ENCODE peak calls at places on chromosomes 16 and 17, in seven cellular contexts. U is AG09309, M is IMR-90, F is stomach, Z is heart left ventricle, I is A549, X is endothelial cell of umbilical vein. L is an unnamed sample.

GRCh38 chr17:44121206-44121605 is 2.2 kb downstream of the HDAC5 start:
- DNase-seq in U (no peak), M (no peak), F (no peak), Z (no peak), I (no peak), X (no peak), L (no peak)

GRCh38 chr16:13453938-13454553 is 465.9 kb upstream of the ERCC4 start:
- DNase-seq in U (no peak), M (no peak), F (peak; percentile 33), Z (no peak), I (peak; percentile 16), X (no peak), L (no peak)

GRCh38 chr16:67336111-67336510 is 9.5 kb downstream of the LRRC36 start:
- DNase-seq in U (no peak), M (no peak), F (no peak), Z (no peak), I (peak; percentile 42), X (no peak), L (no peak)

GRCh38 chr17:28741358-28742349 is 2.2 kb upstream of the TRAF4 start:
- DNase-seq in U (no peak), M (no peak), F (no peak), Z (no peak), I (no peak), X (no peak), L (no peak)

GRCh38 chr17:50129303-50129945 is 536 bp downstream of the SAMD14 start:
- DNase-seq in U (no peak), M (peak; percentile 57), F (no peak), Z (no peak), I (peak; percentile 66), X (no peak), L (no peak)

GRCh38 chr17:45147581-45148182 is 593 bp upstream of the HEXIM1 start:
- DNase-seq in U (peak; percentile 93), M (peak; percentile 97), F (peak; percentile 74), Z (peak; percentile 84), I (peak; percentile 99), X (peak; percentile 90), L (peak; percentile 92)

GRCh38 chr17:60106377-60107059 is 27.8 kb upstream of the HEATR6 start:
- DNase-seq in U (no peak), M (peak; percentile 85), F (no peak), Z (no peak), I (no peak), X (no peak), L (no peak)

GRCh38 chr17:65627892-65628622 is 66.6 kb upstream of the AXIN2 start:
- DNase-seq in U (peak; percentile 29), M (peak; percentile 92), F (peak; percentile 67), Z (no peak), I (peak; percentile 88), X (no peak), L (no peak)

GRCh38 chr17:48908853-48909394 is 717 bp downstream of the UBE2Z start:
- DNase-seq in U (peak; percentile 24), M (peak; percentile 85), F (peak; percentile 75), Z (peak; percentile 83), I (peak; percentile 90), X (peak; percentile 89), L (no peak)

GRCh38 chr16:22122239-22122638 is 29.9 kb downstream of the VWA3A start:
- DNase-seq in U (no peak), M (no peak), F (no peak), Z (no peak), I (no peak), X (no peak), L (no peak)

GRCh38 chr16:11034005-11034404 is 89.6 kb downstream of the CLEC16A start:
- DNase-seq in U (peak; percentile 77), M (peak; percentile 92), F (no peak), Z (no peak), I (no peak), X (no peak), L (no peak)

GRCh38 chr17:76727745-76728456 is 1.3 kb downstream of the METTL23 start:
- DNase-seq in U (no peak), M (no peak), F (no peak), Z (no peak), I (no peak), X (peak; percentile 25), L (no peak)

GRCh38 chr16:64952177-64952576 is 169.7 kb downstream of the CDH11 start:
- DNase-seq in U (peak; percentile 70), M (peak; percentile 97), F (no peak), Z (no peak), I (peak; percentile 64), X (peak; percentile 58), L (peak; percentile 77)

GRCh38 chr17:42617956-42618431 is 8.5 kb downstream of the TUBG1 start:
- DNase-seq in U (no peak), M (no peak), F (no peak), Z (no peak), I (no peak), X (no peak), L (no peak)

GRCh38 chr16:11089504-11090124 is 145.2 kb downstream of the CLEC16A start:
- DNase-seq in U (no peak), M (peak; percentile 99), F (peak; percentile 40), Z (no peak), I (no peak), X (no peak), L (no peak)

GRCh38 chr17:61926831-61927210 is 961 bp downstream of the INTS2 start:
- DNase-seq in U (no peak), M (peak; percentile 61), F (no peak), Z (no peak), I (no peak), X (no peak), L (no peak)

GRCh38 chr16:66357523-66357928 is 9.0 kb upstream of the CDH5 start:
- DNase-seq in U (peak; percentile 57), M (peak; percentile 83), F (peak; percentile 43), Z (peak; percentile 72), I (peak; percentile 84), X (peak; percentile 93), L (peak; percentile 47)

GRCh38 chr17:42796066-42796758 is 2.3 kb downstream of the COA3 start:
- DNase-seq in U (no peak), M (no peak), F (no peak), Z (no peak), I (no peak), X (no peak), L (no peak)

GRCh38 chr17:47315451-47316266 is 8.1 kb upstream of the EFCAB13 start:
- DNase-seq in U (no peak), M (peak; percentile 99), F (no peak), Z (peak; percentile 37), I (peak; percentile 78), X (peak; percentile 89), L (peak; percentile 89)

GRCh38 chr16:81378049-81378448 is 63.3 kb downstream of the GAN start:
- DNase-seq in U (no peak), M (no peak), F (no peak), Z (no peak), I (no peak), X (no peak), L (no peak)

GRCh38 chr16:287298-287811 is 4.4 kb downstream of the PDIA2 start:
- DNase-seq in U (no peak), M (no peak), F (peak; percentile 60), Z (no peak), I (peak; percentile 42), X (no peak), L (no peak)

GRCh38 chr16:79298476-79299153 is 301.9 kb downstream of the MAF start:
- DNase-seq in U (no peak), M (no peak), F (no peak), Z (no peak), I (no peak), X (no peak), L (no peak)

GRCh38 chr16:89334461-89334860 is 117.0 kb downstream of the ZNF778 start:
- DNase-seq in U (no peak), M (no peak), F (no peak), Z (no peak), I (no peak), X (no peak), L (no peak)

GRCh38 chr16:89334050-89334449 is 116.5 kb downstream of the ZNF778 start:
- DNase-seq in U (no peak), M (no peak), F (no peak), Z (no peak), I (no peak), X (no peak), L (no peak)

GRCh38 chr16:89332248-89333245 is 115.0 kb downstream of the ZNF778 start:
- DNase-seq in U (no peak), M (no peak), F (no peak), Z (no peak), I (no peak), X (no peak), L (no peak)

GRCh38 chr16:89335803-89336485 is 118.4 kb downstream of the ZNF778 start:
- DNase-seq in U (no peak), M (no peak), F (no peak), Z (no peak), I (no peak), X (no peak), L (no peak)

GRCh38 chr16:89334988-89335802 is 117.7 kb downstream of the ZNF778 start:
- DNase-seq in U (no peak), M (no peak), F (no peak), Z (no peak), I (no peak), X (no peak), L (no peak)
- TF ChIP-seq CTCF in U (no peak), M (no peak), F (no peak), Z (peak; percentile 18), I (no peak), X (peak; percentile 28), L (peak; percentile 7)

GRCh38 chr17:15958484-15958854 is 13.5 kb downstream of the ADORA2B start:
- DNase-seq in U (no peak), M (no peak), F (no peak), Z (no peak), I (no peak), X (no peak), L (no peak)
- H3K4me3 ChIP-seq in U (no peak overlapping the region), M (no peak overlapping the region), F (no peak overlapping the region), Z (no peak overlapping the region), I (no peak overlapping the region), X (no peak overlapping the region), L (no peak overlapping the region)

GRCh38 chr17:57085448-57086068 is 512 bp downstream of the AKAP1 start:
- DNase-seq in U (no peak), M (peak; percentile 23), F (peak; percentile 80), Z (peak; percentile 68), I (peak; percentile 61), X (peak; percentile 54), L (no peak)
- TF ChIP-seq CTCF in U (peak; percentile 21), M (peak; percentile 32), F (no peak), Z (no peak), I (peak; percentile 27), X (no peak), L (peak; percentile 59)

GRCh38 chr17:73257516-73257915 is 4.2 kb downstream of the CPSF4L start:
- DNase-seq in U (no peak), M (no peak), F (no peak), Z (no peak), I (peak; percentile 27), X (no peak), L (no peak)

GRCh38 chr17:73262676-73263642 is 1.3 kb upstream of the CPSF4L start:
- DNase-seq in U (no peak), M (no peak), F (no peak), Z (no peak), I (no peak), X (no peak), L (no peak)

GRCh38 chr17:73265646-73266640 is 4.3 kb upstream of the CPSF4L start:
- DNase-seq in U (no peak), M (no peak), F (no peak), Z (no peak), I (no peak), X (no peak), L (no peak)

GRCh38 chr17:73261617-73261951 is at the start of gene CPSF4L:
- DNase-seq in U (no peak), M (no peak), F (no peak), Z (no peak), I (no peak), X (no peak), L (no peak)

GRCh38 chr17:73261952-73262675 is 434 bp upstream of the CPSF4L start:
- DNase-seq in U (no peak), M (no peak), F (peak; percentile 76), Z (no peak), I (no peak), X (no peak), L (no peak)
- H3K4me3 ChIP-seq in U (no peak overlapping the region), M (no peak overlapping the region), F (no peak overlapping the region), Z (no peak overlapping the region), I (no peak overlapping the region), X (no peak overlapping the region), L (no peak overlapping the region)